ENCODE peak calls at places on chromosome 11, in ten cellular contexts. R is Peyer's patch; U is IMR-90; D is NT2/D1; K is CD8-positive, alpha-beta T cell; T is neuronal stem cell; A is heart right ventricle; O is Karpas-422; V is CD4-positive, alpha-beta memory T cell; P is upper lobe of right lung. N is an unnamed sample. For H3K36me3, the result is how much of the 10 kb centered on the place peaks cover.

GRCh38 chr11:129960216-129961214 is 42.1 kb downstream of the PRDM10 start:
- DNase-seq in V (no peak), A (no peak), K (no peak), D (no peak), T (no peak), R (no peak), U (peak), O (no peak), P (no peak), N (no peak)

GRCh38 chr11:69317401-69318092 is 23.6 kb downstream of the MYEOV start:
- DNase-seq in V (no peak), U (peak), R (no peak), O (no peak), D (no peak), K (no peak), P (no peak), T (no peak), A (no peak), N (no peak)

GRCh38 chr11:111913031-111913861 is 712 bp downstream of the HSPB2 start:
- DNase-seq in V (no peak), P (no peak), O (no peak), R (no peak), D (no peak), K (no peak), U (no peak), A (peak), T (no peak), N (no peak)

GRCh38 chr11:129317564-129317963 is 58.1 kb upstream of the BARX2 start:
- DNase-seq in T (no peak), A (no peak), R (no peak), O (no peak), U (no peak), D (no peak), V (no peak), K (no peak), P (no peak), N (no peak)

GRCh38 chr11:68302256-68303054 is 9.9 kb upstream of the LRP5 start:
- DNase-seq in K (no peak), A (no peak), T (no peak), O (no peak), P (no peak), D (no peak), V (no peak), U (peak), R (no peak), N (no peak)

GRCh38 chr11:17206448-17206847 is 1.3 kb downstream of the PIK3C2A start:
- DNase-seq in U (no peak), P (no peak), T (no peak), O (no peak), V (no peak), K (no peak), D (no peak), R (no peak), A (no peak), N (no peak)

GRCh38 chr11:101126551-101127347 is 2.9 kb downstream of the PGR start:
- DNase-seq in O (no peak), R (no peak), T (peak), P (no peak), K (no peak), A (peak), D (peak), V (peak), U (no peak), N (no peak)

GRCh38 chr11:69055598-69056516 is 7.1 kb downstream of the TPCN2 start:
- DNase-seq in R (peak), K (peak), O (peak), P (peak), A (no peak), D (no peak), T (no peak), V (no peak), U (no peak), N (no peak)

GRCh38 chr11:110908401-110909106 is 196.3 kb upstream of the ARHGAP20 start:
- DNase-seq in V (no peak), R (no peak), P (no peak), D (no peak), T (no peak), K (no peak), A (no peak), O (no peak), U (peak), N (peak)

GRCh38 chr11:65352783-65353182 is 1.8 kb upstream of the TIGD3 start:
- DNase-seq in D (no peak), O (peak), A (no peak), R (no peak), U (peak), T (no peak), V (no peak), K (no peak), P (no peak), N (no peak)

GRCh38 chr11:70353900-70354568 is 44.3 kb upstream of the CTTN start:
- DNase-seq in R (no peak), O (no peak), A (no peak), P (no peak), V (no peak), K (peak), T (no peak), U (no peak), D (no peak), N (no peak)
- H3K36me3 ChIP-seq in R (under half), O (under half), A (under half), P (half or more), V (half or more), K (under half), T (under half), U (under half), D (half or more), N (half or more)

DNA sequence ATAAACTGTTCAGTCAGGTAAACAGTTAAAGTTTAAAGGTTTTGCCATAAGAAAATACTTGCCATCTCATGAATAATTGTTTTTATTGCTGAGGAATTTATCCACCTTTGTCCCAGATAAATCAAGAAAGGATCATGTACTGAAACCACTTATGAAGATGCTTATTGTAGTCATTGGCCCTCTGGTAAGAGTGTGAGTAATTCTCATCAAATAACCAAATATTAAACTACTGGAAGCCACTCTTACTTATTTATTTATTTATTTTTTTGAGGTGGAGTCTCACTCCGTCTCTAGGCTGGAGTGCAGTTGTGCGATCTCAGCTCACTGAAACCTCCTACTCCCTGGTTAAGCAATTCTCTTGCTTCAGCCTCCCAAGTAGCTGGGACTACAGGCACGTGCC is 35.1 kb downstream of the TMEM135 start:
- DNase-seq in D (no peak), P (no peak), K (no peak), T (no peak), U (no peak), V (no peak), A (no peak), O (no peak), R (no peak), N (no peak)
- H3K36me3 ChIP-seq in D (under half), P (under half), K (under half), T (under half), U (under half), V (under half), A (under half), O (half or more), R (under half), N (under half)

DNA sequence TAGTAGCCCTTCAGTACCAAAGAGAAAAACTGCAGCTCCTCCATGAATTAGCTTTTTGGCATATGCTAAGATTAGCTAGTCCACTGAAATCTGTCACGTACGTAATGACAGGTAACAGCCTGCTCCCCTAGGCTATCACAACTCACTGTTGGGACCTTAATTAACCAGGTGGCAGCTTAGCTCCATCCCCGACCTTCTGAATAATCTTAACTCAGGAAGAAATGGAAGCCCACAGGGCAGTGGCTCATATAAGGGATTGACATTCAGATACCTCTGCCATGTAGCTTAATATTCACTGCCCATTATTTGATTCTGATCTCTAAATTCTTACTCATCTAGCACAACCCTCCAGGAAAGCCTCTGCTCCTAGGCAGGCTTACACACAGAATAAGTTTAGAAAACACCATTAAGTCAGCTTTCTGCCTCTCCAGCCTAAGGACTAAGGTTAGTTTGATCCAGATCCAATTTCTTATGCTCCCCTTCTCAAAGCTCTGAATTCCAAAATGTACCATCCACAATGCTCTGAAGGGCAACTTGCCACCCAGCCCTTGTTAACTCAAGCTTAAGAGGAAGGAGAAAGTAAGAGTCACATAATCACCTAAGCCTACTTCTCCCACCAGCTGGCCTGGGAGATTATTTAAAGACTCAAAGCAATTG is 5.0 kb downstream of the HSPA8 start:
- DNase-seq in A (no peak), K (no peak), T (no peak), V (no peak), P (no peak), O (peak), R (no peak), D (no peak), U (no peak), N (peak)
- H3K36me3 ChIP-seq in A (under half), K (half or more), T (under half), V (half or more), P (half or more), O (under half), R (under half), D (half or more), U (half or more), N (half or more)

DNA sequence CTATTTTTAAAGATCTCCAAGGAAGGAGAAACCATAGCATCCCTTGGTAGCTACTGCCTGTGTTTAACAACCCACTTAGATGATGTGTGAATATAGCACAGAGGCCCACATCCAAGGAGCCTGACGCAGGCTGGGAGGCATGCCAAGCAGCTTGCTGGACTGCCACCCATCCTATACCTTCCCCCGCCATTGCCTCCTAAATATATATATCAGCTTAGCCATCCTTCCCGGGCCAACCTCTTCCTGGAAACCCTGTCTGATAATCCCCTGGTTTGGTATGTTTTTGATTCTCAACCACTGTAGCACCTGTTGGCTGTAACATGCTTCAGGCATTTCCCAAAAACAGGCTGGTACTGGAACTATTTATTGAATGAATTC is 77.6 kb upstream of the PHF21A start:
- DNase-seq in P (no peak), U (no peak), A (no peak), O (no peak), T (no peak), R (no peak), K (no peak), D (no peak), V (no peak), N (no peak)
- H3K36me3 ChIP-seq in P (under half), U (under half), A (under half), O (under half), T (under half), R (under half), K (under half), D (under half), V (under half), N (under half)

DNA sequence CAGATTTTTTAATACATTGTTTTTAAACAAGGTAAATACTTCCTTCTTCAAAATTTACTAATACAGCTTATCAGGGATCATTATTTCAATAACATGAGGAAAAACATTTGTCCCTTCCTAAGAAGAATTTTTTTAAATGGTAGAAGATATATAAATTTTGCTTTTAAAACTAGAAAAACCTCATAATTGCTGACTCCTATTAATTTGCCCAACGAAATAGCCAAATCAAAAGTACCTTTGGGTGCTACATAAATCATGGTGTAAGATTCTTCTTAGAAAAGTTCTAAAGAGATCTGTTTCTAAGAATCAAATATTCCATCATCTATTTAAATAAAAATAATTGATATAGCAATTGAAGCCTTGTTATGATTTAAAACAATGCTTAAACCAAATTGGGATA is 54.9 kb downstream of the CEP57 start:
- DNase-seq in A (no peak), V (no peak), K (no peak), R (no peak), D (no peak), O (no peak), P (no peak), T (no peak), U (no peak), N (no peak)
- H3K36me3 ChIP-seq in A (under half), V (under half), K (under half), R (under half), D (half or more), O (half or more), P (half or more), T (under half), U (under half), N (half or more)

GRCh38 chr11:61814958-61815789 is 1.6 kb downstream of the FADS1 start:
- DNase-seq in D (peak), K (peak), P (peak), A (peak), R (peak), T (peak), U (peak), V (no peak), O (peak), N (peak)

GRCh38 chr11:61811831-61812230 is 5.0 kb downstream of the FADS1 start:
- DNase-seq in T (no peak), P (no peak), O (no peak), V (no peak), R (no peak), D (no peak), A (no peak), K (no peak), U (no peak), N (no peak)

GRCh38 chr11:61814242-61814957 is 2.4 kb downstream of the FADS1 start:
- DNase-seq in P (no peak), V (no peak), T (no peak), K (no peak), A (no peak), R (no peak), D (no peak), U (no peak), O (no peak), N (no peak)

GRCh38 chr11:61810671-61811175 is 6.1 kb downstream of the FADS1 start:
- DNase-seq in K (no peak), A (no peak), O (no peak), T (no peak), D (no peak), V (no peak), P (no peak), R (no peak), U (no peak), N (no peak)

GRCh38 chr11:61812736-61813411 is 3.9 kb downstream of the FADS1 start:
- DNase-seq in T (no peak), V (no peak), O (no peak), D (no peak), U (no peak), A (no peak), K (no peak), R (no peak), P (no peak), N (no peak)
- H3K36me3 ChIP-seq in T (half or more), V (under half), O (under half), D (half or more), U (under half), A (under half), K (under half), R (under half), P (half or more), N (half or more)

GRCh38 chr11:64264371-64264852 is 13.1 kb downstream of the PLCB3 start:
- DNase-seq in T (no peak), D (no peak), K (no peak), O (no peak), R (no peak), A (no peak), V (no peak), U (no peak), P (no peak), N (no peak)

GRCh38 chr11:64266339-64266738 is 15.0 kb downstream of the PLCB3 start:
- DNase-seq in O (no peak), R (no peak), U (no peak), D (no peak), T (no peak), K (no peak), P (no peak), V (no peak), A (peak), N (no peak)

GRCh38 chr11:64263947-64264317 is 12.6 kb downstream of the PLCB3 start:
- DNase-seq in A (no peak), U (no peak), P (no peak), D (no peak), T (no peak), O (no peak), K (no peak), V (no peak), R (no peak), N (no peak)

GRCh38 chr11:64267207-64267945 is 16.0 kb downstream of the PLCB3 start:
- DNase-seq in K (no peak), T (no peak), U (no peak), V (no peak), R (no peak), O (no peak), D (no peak), A (peak), P (no peak), N (no peak)

DNA sequence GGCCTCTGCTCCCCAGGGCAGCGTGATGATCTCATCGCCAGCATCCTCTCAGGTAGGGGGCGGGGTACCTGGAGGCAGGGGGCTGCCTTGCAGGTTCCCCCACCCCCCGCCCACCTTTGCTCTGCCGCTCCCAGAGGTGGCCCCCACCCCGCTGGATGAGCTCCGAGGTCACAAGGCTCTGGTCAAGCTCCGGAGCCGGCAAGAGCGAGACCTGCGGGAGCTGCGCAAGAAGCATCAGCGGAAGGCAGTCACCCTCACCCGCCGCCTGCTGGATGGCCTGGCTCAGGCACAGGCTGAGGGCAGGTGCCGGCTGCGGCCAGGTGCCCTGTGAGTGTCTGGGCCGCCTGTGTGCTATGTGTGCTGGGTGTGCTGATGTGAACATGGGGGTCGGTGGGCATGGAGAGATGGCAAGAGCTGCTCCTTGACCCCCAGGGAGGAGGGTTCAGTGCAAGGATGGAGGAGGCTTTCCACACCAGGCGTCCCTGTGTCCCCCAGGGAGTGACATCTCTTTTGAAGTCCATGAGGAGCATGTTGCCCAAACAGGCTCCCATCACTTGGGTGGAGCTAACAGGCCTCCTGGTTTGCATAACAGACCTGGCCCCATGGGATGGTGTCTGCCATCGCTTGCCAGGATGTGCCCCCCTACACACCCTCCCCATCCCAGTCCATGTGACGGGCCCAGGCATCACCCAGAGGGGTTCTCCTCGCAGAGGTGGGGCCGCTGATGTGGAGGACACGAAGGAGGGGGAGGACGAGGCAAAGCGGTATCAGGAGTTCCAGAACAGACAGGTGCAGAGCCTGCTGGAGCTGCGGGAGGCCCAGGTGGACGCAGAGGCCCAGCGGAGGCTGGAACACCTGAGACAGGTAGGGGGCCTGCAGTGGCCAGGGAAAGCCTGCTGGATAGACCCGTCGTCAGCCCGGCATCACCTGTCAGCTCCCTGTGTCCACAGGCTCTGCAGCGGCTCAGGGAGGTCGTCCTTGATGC is 14.1 kb downstream of the PLCB3 start:
- DNase-seq in R (no peak), T (no peak), U (no peak), P (no peak), O (peak), V (no peak), K (no peak), A (peak), D (no peak), N (no peak)
- H3K36me3 ChIP-seq in R (under half), T (under half), U (under half), P (half or more), O (under half), V (under half), K (under half), A (under half), D (half or more), N (half or more)

GRCh38 chr11:108708173-108708572 is 43.3 kb downstream of the DDX10 start:
- DNase-seq in D (no peak), A (no peak), U (no peak), O (peak), R (no peak), K (no peak), P (no peak), V (no peak), T (no peak), N (no peak)

GRCh38 chr11:108709741-108710140 is 44.9 kb downstream of the DDX10 start:
- DNase-seq in R (no peak), A (no peak), K (no peak), V (no peak), T (no peak), U (no peak), O (no peak), D (no peak), P (no peak), N (no peak)

GRCh38 chr11:108698844-108699642 is 34.2 kb downstream of the DDX10 start:
- DNase-seq in U (no peak), D (no peak), K (no peak), T (no peak), A (no peak), R (no peak), V (no peak), P (no peak), O (no peak), N (no peak)

GRCh38 chr11:108705061-108705460 is 40.2 kb downstream of the DDX10 start:
- DNase-seq in T (no peak), U (no peak), R (no peak), O (no peak), A (no peak), V (no peak), D (no peak), K (no peak), P (no peak), N (no peak)

GRCh38 chr11:108703916-108704315 is 39.0 kb downstream of the DDX10 start:
- DNase-seq in U (no peak), K (no peak), T (no peak), D (no peak), A (no peak), O (no peak), R (no peak), V (no peak), P (no peak), N (no peak)
- H3K36me3 ChIP-seq in U (under half), K (under half), T (under half), D (under half), A (under half), O (half or more), R (under half), V (under half), P (under half), N (under half)

N was measured in WERI-Rb-1.